ENCODE peak calls at places on chromosome 2, in five cellular contexts. S is NCI-H1105; W is non-pigmented ciliary epithelial cell; P is activated CD8-positive, alpha-beta memory T cell treated with anti-CD3 and anti-CD28 coated beads for 4 hours; D is NCI-H2081 treated with DMSO at 0.1 percent for 48 hours. B is an unnamed sample.

GRCh38 chr2:86216577-86217555 is 17.6 kb downstream of the MRPL35 start:
- DNase-seq in S (no peak), W (no peak), P (no peak), D (no peak), B (no peak)

GRCh38 chr2:197254776-197255521 is 55.6 kb downstream of the ANKRD44 start:
- DNase-seq in S (no peak), W (no peak), P (no peak), D (no peak), B (no peak)

GRCh38 chr2:205743982-205744644 is 61.8 kb downstream of the NRP2 start:
- DNase-seq in S (no peak), W (no peak), P (no peak), D (no peak), B (no peak)

GRCh38 chr2:149160701-149161217 is 122.3 kb downstream of the LYPD6B start:
- DNase-seq in S (no peak), W (no peak), P (no peak), D (no peak), B (no peak)

GRCh38 chr2:174704647-174705046 is 59.6 kb downstream of the CHRNA1 start:
- DNase-seq in S (no peak), W (no peak), P (no peak), D (no peak), B (no peak)

GRCh38 chr2:7812231-7812995 is 869.4 kb upstream of the ID2 start:
- DNase-seq in S (no peak), W (peak), P (no peak), D (no peak), B (peak)

GRCh38 chr2:64699712-64700111 is 46.0 kb upstream of the SERTAD2 start:
- DNase-seq in S (no peak), W (no peak), P (no peak), D (no peak), B (no peak)

GRCh38 chr2:61645911-61646310 is 107.8 kb upstream of the XPO1 start:
- DNase-seq in S (no peak), W (peak), P (no peak), D (no peak), B (no peak)

GRCh38 chr2:12251121-12251520 is 465.6 kb upstream of the TRIB2 start:
- DNase-seq in S (no peak), W (no peak), P (no peak), D (no peak), B (no peak)

GRCh38 chr2:160516547-160517365 is 23.1 kb upstream of the RBMS1 start:
- DNase-seq in S (no peak), W (no peak), P (no peak), D (no peak), B (no peak)

GRCh38 chr2:221671515-221671914 is 99.4 kb upstream of the EPHA4 start:
- DNase-seq in S (no peak), W (no peak), P (no peak), D (no peak), B (no peak)

GRCh38 chr2:98623657-98624056 is 15.3 kb downstream of the UNC50 start:
- DNase-seq in S (no peak), W (no peak), P (no peak), D (no peak), B (no peak)

GRCh38 chr2:240386321-240386720 is 49.1 kb upstream of the GPC1 start:
- DNase-seq in S (no peak), W (no peak), P (no peak), D (no peak), B (no peak)

GRCh38 chr2:94774851-94775250 is 96.4 kb upstream of the TEKT4 start:
- DNase-seq in S (no peak), W (no peak), P (no peak), D (no peak), B (no peak)

GRCh38 chr2:88180594-88181240 is 10.6 kb downstream of the THNSL2 start:
- DNase-seq in S (no peak), W (no peak), P (no peak), D (no peak), B (no peak)

B was measured in NCI-H446.